ENCODE peak calls at places on chromosomes 11 and 22, in nine cellular contexts. F is nephron progenitor cell; Q is A172; R is aorta; B is RPMI7951; M is thoracic aorta; G is activated CD4-positive, alpha-beta T cell treated with anti-CD3 and anti-CD28 coated beads for 36 hours; Y is activated CD4-positive, CD25-positive, alpha-beta regulatory T cell; J is NCI-H1105 treated with DMSO at 0.1 percent for 48 hours. O is an unnamed sample.

GRCh38 chr11:82675838-82676237 is 57.8 kb downstream of the FAM181B start:
- DNase-seq in M (no peak), Q (no peak), B (no peak), F (no peak), G (no peak), R (no peak), Y (no peak), J (no peak), O (no peak)

GRCh38 chr22:19643448-19644313 is 70.6 kb upstream of the SEPTIN5 start:
- DNase-seq in F (no peak), M (no peak), J (no peak), Y (no peak), Q (no peak), R (peak; percentile 5), G (no peak), B (no peak), O (no peak)

GRCh38 chr11:65911682-65912568 is 6.9 kb downstream of the C11orf68 start:
- DNase-seq in B (peak; percentile 98), Q (peak; percentile 97), F (peak; percentile 31), Y (no peak), R (peak; percentile 87), M (no peak), G (no peak), J (peak; percentile 61), O (no peak)

GRCh38 chr11:58390551-58391063 is 16.1 kb downstream of the OR5B3 start:
- DNase-seq in Y (no peak), J (no peak), R (no peak), M (no peak), B (no peak), Q (no peak), G (no peak), F (no peak), O (no peak)

GRCh38 chr22:45208993-45209838 is 31.5 kb downstream of the KIAA0930 start:
- DNase-seq in M (peak; percentile 34), F (peak; percentile 59), G (peak; percentile 61), Y (peak; percentile 13), Q (peak; percentile 49), B (peak; percentile 64), J (peak; percentile 18), R (peak; percentile 79), O (peak; percentile 46)

GRCh38 chr22:27919943-27920755 is 1.1 kb upstream of the PITPNB start:
- DNase-seq in R (no peak), Q (peak; percentile 11), J (peak; percentile 4), Y (no peak), F (peak; percentile 48), M (no peak), G (no peak), B (peak; percentile 72), O (peak; percentile 6)

GRCh38 chr11:15258433-15259350 is 144.0 kb downstream of the INSC start:
- DNase-seq in F (no peak), R (no peak), B (no peak), Y (no peak), M (no peak), Q (no peak), G (no peak), J (peak; percentile 77), O (no peak)

GRCh38 chr11:70483077-70483861 is 84.9 kb downstream of the CTTN start:
- DNase-seq in F (no peak), Y (no peak), G (no peak), B (peak; percentile 67), M (no peak), R (no peak), Q (peak; percentile 98), J (no peak), O (no peak)

GRCh38 chr11:28176231-28176853 is 68.2 kb downstream of the METTL15 start:
- DNase-seq in B (peak; percentile 62), F (no peak), R (no peak), G (no peak), M (no peak), Y (no peak), J (no peak), Q (peak; percentile 16), O (no peak)

GRCh38 chr22:17566776-17567175 is 3.5 kb downstream of the SLC25A18 start:
- DNase-seq in B (no peak), J (no peak), Y (no peak), M (no peak), G (no peak), F (no peak), Q (no peak), R (no peak), O (no peak)

GRCh38 chr22:20520093-20520511 is 12.7 kb downstream of the MED15 start:
- DNase-seq in Y (no peak), M (no peak), F (no peak), Q (peak; percentile 59), G (peak; percentile 38), B (peak; percentile 76), R (no peak), J (no peak), O (peak; percentile 42)

GRCh38 chr11:125679397-125679796 is 1.2 kb downstream of the ACRV1 start:
- DNase-seq in Q (no peak), R (no peak), J (no peak), B (no peak), M (no peak), F (no peak), Y (no peak), G (no peak), O (no peak)

GRCh38 chr22:41256254-41256897 is 15.6 kb upstream of the CHADL start:
- DNase-seq in M (no peak), Y (no peak), R (no peak), Q (peak; percentile 68), B (peak; percentile 59), J (no peak), F (no peak), G (no peak), O (no peak)

GRCh38 chr22:35984776-35985175 is 43.8 kb downstream of the RBFOX2 start:
- DNase-seq in Y (no peak), F (no peak), R (no peak), B (no peak), J (no peak), G (no peak), M (no peak), Q (no peak), O (no peak)

GRCh38 chr11:12741671-12742216 is 67.5 kb downstream of the TEAD1 start:
- DNase-seq in G (no peak), B (no peak), J (no peak), M (no peak), F (no peak), Q (no peak), R (no peak), Y (no peak), O (no peak)

GRCh38 chr22:30755760-30756124 is 61.1 kb downstream of the OSBP2 start:
- DNase-seq in M (no peak), G (no peak), B (no peak), F (no peak), J (no peak), Q (no peak), R (peak; percentile 69), Y (no peak), O (no peak)

GRCh38 chr11:95338430-95338991 is 107.5 kb upstream of the SESN3 start:
- DNase-seq in F (no peak), M (no peak), Q (no peak), R (no peak), Y (no peak), J (peak; percentile 97), B (peak; percentile 83), G (peak; percentile 23), O (peak; percentile 22)

GRCh38 chr11:57490456-57491248 is 24.9 kb downstream of the SLC43A1 start:
- DNase-seq in B (no peak), R (no peak), M (no peak), F (no peak), Q (no peak), Y (no peak), J (no peak), G (no peak), O (no peak)

GRCh38 chr11:3959015-3959917 is 103.8 kb downstream of the STIM1 start:
- DNase-seq in J (no peak), B (peak; percentile 78), Y (no peak), Q (peak; percentile 25), R (no peak), F (no peak), M (no peak), G (no peak), O (no peak)

GRCh38 chr22:21632237-21632895 is at the start of gene CCDC116:
- DNase-seq in J (no peak), Y (peak; percentile 23), F (peak; percentile 54), B (peak; percentile 16), M (no peak), Q (no peak), R (no peak), G (peak; percentile 78), O (peak; percentile 24)

GRCh38 chr22:44431256-44431655 is 66.8 kb downstream of the RTL6 start:
- DNase-seq in G (no peak), M (no peak), J (no peak), B (no peak), Y (no peak), Q (no peak), F (no peak), R (no peak), O (no peak)

GRCh38 chr11:122486793-122487495 is 168.6 kb upstream of the UBASH3B start:
- DNase-seq in R (no peak), B (no peak), M (no peak), Q (no peak), Y (no peak), F (peak; percentile 18), J (no peak), G (no peak), O (no peak)

GRCh38 chr11:33907419-33907818 is 15.5 kb upstream of the LMO2 start:
- DNase-seq in Y (no peak), J (no peak), Q (no peak), M (no peak), B (no peak), F (no peak), R (no peak), G (no peak), O (no peak)

O was measured in activated naive CD4-positive, alpha-beta T cell treated with anti-CD3 and anti-CD28 coated beads for 36 hours.